ENCODE peak calls at places on chromosomes 5 and 9, in seven cellular contexts. B, Q, O, N, W, S and P are unnamed samples.

GRCh38 chr9:133238272-133238850 is 29.3 kb upstream of the OBP2B start:
- DNase-seq in B (no peak), Q (peak; percentile 93), O (peak; percentile 15), N (no peak), W (no peak), S (no peak), P (no peak)

GRCh38 chr5:67154518-67155206 is 41.9 kb downstream of the CD180 start:
- DNase-seq in B (no peak), Q (no peak), O (no peak), N (no peak), W (peak; percentile 79), S (no peak), P (no peak)

GRCh38 chr9:127035423-127035822 is 87.0 kb downstream of the ANGPTL2 start:
- DNase-seq in B (no peak), Q (peak; percentile 65), O (no peak), N (no peak), W (no peak), S (no peak), P (no peak)

GRCh38 chr5:36374275-36374862 is 72.7 kb upstream of the RANBP3L start:
- DNase-seq in B (no peak), Q (no peak), O (no peak), N (no peak), W (no peak), S (no peak), P (peak; percentile 24)

GRCh38 chr9:68996457-68996856 is 17.5 kb downstream of the PRKACG start:
- DNase-seq in B (no peak), Q (no peak), O (no peak), N (no peak), W (no peak), S (no peak), P (no peak)

GRCh38 chr5:141848771-141849370 is 29.3 kb downstream of the PCDH1 start:
- DNase-seq in B (peak; percentile 12), Q (peak; percentile 79), O (peak; percentile 36), N (no peak), W (peak; percentile 60), S (no peak), P (no peak)

GRCh38 chr9:127559247-127559680 is 52.8 kb upstream of the STXBP1 start:
- DNase-seq in B (no peak), Q (no peak), O (no peak), N (no peak), W (no peak), S (peak; percentile 64), P (no peak)

GRCh38 chr9:2125909-2126308 is 110.8 kb downstream of the SMARCA2 start:
- DNase-seq in B (no peak), Q (no peak), O (peak; percentile 35), N (no peak), W (no peak), S (no peak), P (no peak)

GRCh38 chr9:23123048-23123632 is 676.5 kb downstream of the DMRTA1 start:
- DNase-seq in B (no peak), Q (no peak), O (peak; percentile 29), N (no peak), W (peak; percentile 10), S (no peak), P (no peak)

GRCh38 chr9:131468031-131468430 is 34.7 kb upstream of the POMT1 start:
- DNase-seq in B (no peak), Q (peak; percentile 14), O (no peak), N (no peak), W (no peak), S (no peak), P (no peak)

GRCh38 chr9:112753725-112754124 is 3.2 kb downstream of the SNX30 start:
- DNase-seq in B (no peak), Q (no peak), O (no peak), N (peak; percentile 45), W (no peak), S (no peak), P (peak; percentile 67)

GRCh38 chr5:115098041-115098702 is 71.5 kb downstream of the TRIM36 start:
- DNase-seq in B (peak; percentile 5), Q (peak; percentile 59), O (peak; percentile 65), N (peak; percentile 52), W (peak; percentile 8), S (no peak), P (peak; percentile 18)

GRCh38 chr9:135971106-135971766 is 10.1 kb upstream of the UBAC1 start:
- DNase-seq in B (no peak), Q (no peak), O (no peak), N (no peak), W (no peak), S (no peak), P (no peak)

GRCh38 chr9:126719677-126720435 is 85.0 kb upstream of the ZBTB43 start:
- DNase-seq in B (peak; percentile 74), Q (peak; percentile 94), O (peak; percentile 89), N (peak; percentile 37), W (peak; percentile 36), S (no peak), P (no peak)

GRCh38 chr5:115375922-115376321 is 79.5 kb upstream of the CCDC112 start:
- DNase-seq in B (no peak), Q (peak; percentile 59), O (no peak), N (no peak), W (no peak), S (no peak), P (no peak)

GRCh38 chr5:179475956-179476355 is 74.4 kb upstream of the RUFY1 start:
- DNase-seq in B (no peak), Q (no peak), O (no peak), N (no peak), W (no peak), S (no peak), P (no peak)

GRCh38 chr9:33447404-33448158 is at the start of gene AQP3:
- DNase-seq in B (no peak), Q (peak; percentile 90), O (peak; percentile 50), N (no peak), W (peak; percentile 81), S (peak; percentile 89), P (no peak)

GRCh38 chr9:121563881-121564460 is 64.3 kb upstream of the GGTA1 start:
- DNase-seq in B (no peak), Q (no peak), O (no peak), N (no peak), W (no peak), S (no peak), P (no peak)

GRCh38 chr9:121562261-121562780 is 62.7 kb upstream of the GGTA1 start:
- DNase-seq in B (peak; percentile 30), Q (no peak), O (no peak), N (no peak), W (no peak), S (no peak), P (no peak)

GRCh38 chr9:121563425-121563824 is 63.8 kb upstream of the GGTA1 start:
- DNase-seq in B (no peak), Q (no peak), O (no peak), N (no peak), W (no peak), S (no peak), P (no peak)

GRCh38 chr9:121560921-121561320 is 61.3 kb upstream of the GGTA1 start:
- DNase-seq in B (no peak), Q (no peak), O (no peak), N (no peak), W (no peak), S (no peak), P (no peak)

DNA sequence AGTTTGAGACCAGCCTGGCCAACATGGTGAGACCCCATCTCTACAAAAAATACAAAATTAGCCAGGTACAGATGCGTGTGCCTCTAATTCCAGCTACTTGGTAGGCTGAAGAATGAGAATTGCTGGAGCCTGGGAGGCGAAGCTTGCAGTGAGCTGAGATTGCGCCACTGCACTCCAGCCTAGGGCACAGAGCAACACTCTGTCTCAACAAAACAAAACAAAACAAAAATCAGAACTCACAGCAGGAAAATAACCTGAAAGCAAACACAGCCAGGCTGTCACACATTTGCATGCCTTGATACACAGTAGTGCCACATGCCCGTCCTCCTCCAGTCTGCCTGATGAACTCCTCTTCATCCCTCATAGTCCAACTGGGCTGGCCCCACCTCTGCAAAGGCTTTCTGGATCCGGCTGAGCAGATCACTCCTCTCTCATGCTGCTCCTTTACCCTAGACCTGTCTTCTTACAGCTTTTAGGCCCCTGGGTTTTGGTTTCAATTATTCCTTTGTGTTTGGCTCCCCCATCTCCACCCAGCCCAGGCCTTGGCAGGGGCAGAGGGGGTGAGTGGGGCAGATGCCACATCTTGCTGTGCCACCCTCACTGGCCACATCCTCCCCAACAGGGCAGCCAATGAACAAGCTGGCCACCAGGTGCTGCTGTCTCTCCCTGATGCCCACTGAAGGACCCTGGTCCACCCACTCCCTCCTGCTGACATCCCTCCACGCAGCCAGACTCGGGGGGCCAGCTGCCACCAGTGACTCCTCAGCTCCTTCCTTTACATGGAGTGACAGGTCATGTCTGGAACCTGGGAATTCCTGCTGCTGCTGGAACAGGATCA is 62.0 kb upstream of the GGTA1 start:
- DNase-seq in B (no peak), Q (no peak), O (no peak), N (no peak), W (no peak), S (no peak), P (no peak)
- TF ChIP-seq CTCF in B (no peak), Q (no peak), O (no peak), N (no peak), W (no peak), S (no peak), P (no peak)

GRCh38 chr9:90830051-90830450 is 28.4 kb downstream of the SYK start:
- DNase-seq in B (no peak), Q (peak; percentile 46), O (no peak), N (no peak), W (no peak), S (no peak), P (no peak)
- TF ChIP-seq CTCF in B (no peak), Q (no peak), O (peak; percentile 0), N (no peak), W (no peak), S (no peak), P (no peak)

GRCh38 chr5:32450952-32451351 is 6.4 kb upstream of the ZFR start:
- DNase-seq in B (no peak), Q (no peak), O (peak; percentile 38), N (no peak), W (no peak), S (no peak), P (no peak)
- TF ChIP-seq CTCF in B (no peak), Q (no peak), O (peak; percentile 42), N (peak; percentile 30), W (no peak), S (no peak), P (peak; percentile 30)

GRCh38 chr5:3321923-3322322 is 273.7 kb upstream of the IRX1 start:
- DNase-seq in B (no peak), Q (peak; percentile 23), O (no peak), N (no peak), W (no peak), S (no peak), P (no peak)
- TF ChIP-seq CTCF in B (no peak), Q (no peak), O (no peak), N (no peak), W (no peak), S (no peak), P (no peak)

DNA sequence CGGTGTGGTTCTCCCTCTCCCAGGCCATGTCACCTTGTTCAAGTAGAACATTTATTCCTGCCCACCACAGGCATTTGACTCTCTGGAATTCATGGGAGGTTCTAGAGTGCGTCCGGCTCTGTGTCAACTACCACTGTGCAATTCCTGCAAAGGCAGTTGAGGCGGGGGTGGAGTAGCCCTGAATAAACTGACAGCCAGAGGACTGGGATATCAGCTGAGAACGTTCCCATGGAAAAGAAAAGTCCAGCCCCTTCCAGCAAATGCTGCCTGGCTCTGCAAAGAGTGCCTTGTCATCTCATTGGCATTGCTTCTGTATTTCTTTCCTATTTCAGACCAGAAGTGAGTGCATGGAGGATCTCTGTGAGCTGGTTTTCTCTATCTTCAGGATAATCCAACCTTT is 18.9 kb upstream of the MEGF9 start:
- DNase-seq in B (no peak), Q (no peak), O (no peak), N (no peak), W (no peak), S (no peak), P (peak; percentile 39)
- TF ChIP-seq CTCF in B (no peak), Q (no peak), O (no peak), N (no peak), W (no peak), S (no peak), P (no peak)

GRCh38 chr5:88190106-88190834 is 78.4 kb downstream of the TMEM161B start:
- DNase-seq in B (no peak), Q (no peak), O (peak; percentile 11), N (no peak), W (no peak), S (no peak), P (no peak)
- TF ChIP-seq CTCF in B (no peak), Q (no peak), O (no peak), N (no peak), W (no peak), S (no peak), P (no peak)